ENCODE peak calls at places on chromosomes 4 and X, in five cellular contexts. Z is fibroblast of lung, R is PC-3, S is K562, G is neural progenitor cell. W is an unnamed sample.

GRCh38 chr4:153620352-153620751 is 63.7 kb upstream of the TLR2 start:
- DNase-seq in Z (no peak), R (no peak), S (no peak), G (no peak), W (no peak)

GRCh38 chrX:45771560-45772340 is 571.1 kb upstream of the DIPK2B start:
- DNase-seq in Z (peak), R (peak), S (no peak), G (no peak), W (peak)

GRCh38 chrX:9847071-9847470 is 60.8 kb downstream of the SHROOM2 start:
- DNase-seq in Z (peak), R (peak), S (no peak), G (no peak), W (no peak)

GRCh38 chr4:25424539-25425228 is 47.6 kb downstream of the ANAPC4 start:
- DNase-seq in Z (no peak), R (no peak), S (no peak), G (no peak), W (no peak)

GRCh38 chr4:62023633-62024032 is 823.5 kb downstream of the ADGRL3 start:
- DNase-seq in Z (no peak), R (peak), S (no peak), G (no peak), W (peak)

GRCh38 chr4:16508968-16509367 is 282.7 kb upstream of the TAPT1 start:
- DNase-seq in Z (no peak), R (peak), S (peak), G (no peak), W (no peak)

GRCh38 chr4:2284161-2284933 is 22.4 kb upstream of the MXD4 start:
- DNase-seq in Z (no peak), R (no peak), S (no peak), G (no peak), W (no peak)

GRCh38 chr4:71231073-71231752 is 107.6 kb upstream of the SLC4A4 start:
- DNase-seq in Z (peak), R (no peak), S (no peak), G (peak), W (no peak)

GRCh38 chr4:11013265-11013664 is 328.7 kb upstream of the CLNK start:
- DNase-seq in Z (no peak), R (no peak), S (no peak), G (no peak), W (no peak)

GRCh38 chr4:139210486-139210885 is 33.5 kb upstream of the ELF2 start:
- DNase-seq in Z (no peak), R (no peak), S (no peak), G (no peak), W (no peak)

GRCh38 chrX:86047174-86047991 is at the start of gene CHM:
- DNase-seq in Z (peak), R (peak), S (peak), G (peak), W (peak)

GRCh38 chr4:15577508-15577907 is 77.6 kb downstream of the FBXL5 start:
- DNase-seq in Z (peak), R (no peak), S (no peak), G (no peak), W (peak)

GRCh38 chrX:51878056-51878455 is 15.4 kb upstream of the MAGED1 start:
- DNase-seq in Z (no peak), R (no peak), S (no peak), G (no peak), W (no peak)

DNA sequence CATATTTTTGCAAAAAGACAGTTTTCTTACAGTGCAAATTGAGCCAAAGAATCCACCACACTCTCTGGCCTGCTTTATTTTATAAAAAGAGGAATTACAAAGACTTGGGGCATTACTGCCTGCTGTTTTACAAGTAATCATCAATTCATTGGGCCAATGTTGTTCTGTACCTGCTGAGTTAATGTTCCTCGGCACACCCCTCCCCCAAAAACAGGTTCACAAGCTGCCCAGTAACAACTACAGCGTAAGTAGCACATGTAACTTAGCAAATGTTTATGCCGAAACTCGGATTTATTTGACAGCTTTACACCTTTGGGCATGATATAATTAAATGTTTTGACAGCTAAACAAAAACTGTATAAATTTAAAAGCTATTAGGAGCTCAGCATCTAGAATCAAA is 214.6 kb upstream of the MAB21L2 start:
- DNase-seq in Z (no peak), R (no peak), S (no peak), G (peak), W (no peak)
- TF ChIP-seq EZH2 in Z (no peak), R (no peak), S (no peak), G (no peak), W (no peak)

DNA sequence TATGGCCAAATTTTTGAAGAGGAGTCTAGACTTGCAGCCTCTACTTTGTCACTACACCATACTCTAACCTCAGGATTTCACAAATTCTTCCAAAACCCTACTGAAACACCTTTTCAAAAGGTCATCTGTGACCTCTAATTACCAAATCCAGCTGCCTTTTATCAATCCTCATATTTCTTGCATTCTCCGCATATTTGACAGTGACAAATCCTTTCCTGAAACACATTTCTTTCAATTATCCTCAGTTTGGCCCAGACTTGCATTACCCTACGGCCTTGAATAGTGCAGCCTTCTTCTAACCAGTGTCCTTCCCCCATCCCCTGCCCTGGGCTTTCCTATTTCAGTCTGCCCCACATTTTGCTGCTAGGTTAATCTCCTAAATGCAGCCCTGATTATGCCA is 25.5 kb downstream of the MID2 start:
- DNase-seq in Z (peak), R (no peak), S (no peak), G (no peak), W (peak)
- TF ChIP-seq CTCF in Z (no peak), R (no peak), S (no peak), G (no peak), W (no peak)

DNA sequence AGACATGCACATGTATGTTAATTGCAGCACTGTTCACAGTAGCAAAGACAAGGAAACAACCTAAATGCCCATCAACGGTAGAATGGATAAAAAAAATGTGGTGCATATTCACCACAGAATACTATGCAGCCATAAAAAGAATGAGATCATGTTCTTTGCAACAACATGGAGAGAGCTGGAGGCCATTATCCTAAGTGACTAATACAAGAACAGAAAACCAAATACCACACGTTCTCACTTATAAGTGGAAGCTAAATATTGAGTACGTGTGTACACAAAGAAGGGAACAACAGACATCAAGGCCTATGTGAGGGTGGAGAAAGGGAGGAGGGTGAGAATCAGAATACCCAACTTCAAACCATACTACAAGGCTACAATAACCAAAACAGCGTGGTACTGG is 17.4 kb upstream of the LNX1 start:
- DNase-seq in Z (no peak), R (no peak), S (no peak), G (no peak), W (no peak)
- H3K9ac ChIP-seq in Z (no peak), R (no peak), S (no peak), G (no peak), W (no peak)

DNA sequence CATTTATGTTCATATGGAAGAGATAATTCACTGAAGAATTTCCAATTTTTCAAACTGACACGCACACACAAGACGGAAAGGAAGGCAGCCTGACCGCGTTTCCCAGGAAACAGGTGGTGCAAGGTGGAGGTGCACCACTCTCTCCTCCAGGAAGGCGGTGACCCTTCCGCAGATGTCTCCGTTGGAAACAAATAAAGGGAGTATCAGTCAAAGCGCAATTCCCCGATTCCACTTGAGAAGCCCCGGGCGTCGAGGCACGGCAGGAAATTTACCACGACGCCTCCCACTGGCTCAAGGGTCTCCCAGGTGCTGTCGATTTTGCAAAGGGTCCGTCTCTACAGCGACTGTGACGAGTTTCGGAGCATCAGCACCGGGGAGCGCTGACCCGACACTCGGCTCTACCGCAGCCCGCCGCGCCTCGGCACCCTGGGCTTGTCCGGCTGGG is 770 bp upstream of the TIGD2 start:
- DNase-seq in Z (no peak), R (peak), S (no peak), G (no peak), W (no peak)
- TF ChIP-seq EZH2 in Z (peak), R (no peak), S (no peak), G (peak), W (peak)